ENCODE peak calls at places on chromosomes 4 and X, in four cellular contexts. M, Z, Q and X are unnamed samples.

GRCh38 chr4:82044141-82044993 is 329.4 kb downstream of the HNRNPD start:
- DNase-seq in M (peak), Z (no peak), Q (no peak), X (no peak)

GRCh38 chrX:32867781-32868523 is 343.4 kb downstream of the DMD start:
- DNase-seq in M (no peak), Z (no peak), Q (no peak), X (no peak)

GRCh38 chr4:183111452-183111885 is 12.4 kb downstream of the WWC2 start:
- DNase-seq in M (no peak), Z (no peak), Q (peak), X (no peak)

GRCh38 chrX:119030990-119031389 is 41.8 kb upstream of the CT47C1 start:
- DNase-seq in M (no peak), Z (no peak), Q (no peak), X (no peak)

GRCh38 chr4:163165217-163166017 is 1.3 kb downstream of the NAF1 start:
- DNase-seq in M (no peak), Z (no peak), Q (no peak), X (no peak)

GRCh38 chrX:144916785-144917184 is 330.5 kb upstream of the SPANXN1 start:
- DNase-seq in M (no peak), Z (no peak), Q (no peak), X (no peak)

GRCh38 chr4:129908117-129908516 is 812.2 kb downstream of the C4orf33 start:
- DNase-seq in M (no peak), Z (no peak), Q (no peak), X (no peak)

GRCh38 chr4:175290401-175290800 is 372.2 kb downstream of the ADAM29 start:
- DNase-seq in M (no peak), Z (no peak), Q (no peak), X (no peak)

GRCh38 chr4:152808670-152809069 is 28.9 kb downstream of the ARFIP1 start:
- DNase-seq in M (peak), Z (no peak), Q (peak), X (no peak)

GRCh38 chr4:52925531-52925968 is 63.4 kb downstream of the RASL11B start:
- DNase-seq in M (no peak), Z (no peak), Q (no peak), X (no peak)

GRCh38 chr4:143743591-143743990 is 43.1 kb upstream of the FREM3 start:
- DNase-seq in M (no peak), Z (no peak), Q (no peak), X (no peak)

GRCh38 chr4:123616970-123617392 is 220.4 kb downstream of the SPRY1 start:
- DNase-seq in M (no peak), Z (no peak), Q (no peak), X (no peak)

GRCh38 chr4:54063737-54064316 is 578 bp downstream of the CHIC2 start:
- DNase-seq in M (peak), Z (no peak), Q (peak), X (peak)

GRCh38 chr4:107197121-107197520 is 161.0 kb upstream of the DKK2 start:
- DNase-seq in M (no peak), Z (no peak), Q (no peak), X (no peak)

GRCh38 chrX:134171661-134172587 is 65.1 kb upstream of the CCDC160 start:
- DNase-seq in M (peak), Z (no peak), Q (no peak), X (no peak)

GRCh38 chr4:163587867-163588266 is 93.4 kb downstream of the TMA16 start:
- DNase-seq in M (peak), Z (peak), Q (peak), X (no peak)

GRCh38 chr4:25457053-25457715 is 80.1 kb downstream of the ANAPC4 start:
- DNase-seq in M (no peak), Z (no peak), Q (no peak), X (no peak)

GRCh38 chr4:151624606-151625565 is 135.9 kb downstream of the GATB start:
- DNase-seq in M (no peak), Z (no peak), Q (no peak), X (no peak)

GRCh38 chrX:63434665-63435064 is 83.5 kb upstream of the SPIN4 start:
- DNase-seq in M (peak), Z (no peak), Q (no peak), X (peak)

GRCh38 chr4:30717208-30718020 is 2.8 kb upstream of the PCDH7 start:
- DNase-seq in M (peak), Z (no peak), Q (no peak), X (no peak)

GRCh38 chr4:169361741-169362140 is 91.0 kb upstream of the SH3RF1 start:
- DNase-seq in M (no peak), Z (no peak), Q (no peak), X (no peak)

GRCh38 chr4:40875507-40876150 is 125.9 kb downstream of the NSUN7 start:
- DNase-seq in M (no peak), Z (no peak), Q (no peak), X (no peak)

GRCh38 chrX:149074429-149074828 is 430.7 kb downstream of the IDS start:
- DNase-seq in M (no peak), Z (peak), Q (no peak), X (no peak)

GRCh38 chr4:19987746-19988145 is 264.0 kb upstream of the SLIT2 start:
- DNase-seq in M (no peak), Z (no peak), Q (no peak), X (no peak)

GRCh38 chrX:105475801-105476200 is 255.3 kb upstream of the TEX13A start:
- DNase-seq in M (no peak), Z (no peak), Q (no peak), X (no peak)

GRCh38 chr4:152935661-152936445 is at the start of gene FHDC1:
- DNase-seq in M (peak), Z (no peak), Q (no peak), X (peak)

GRCh38 chrX:133880032-133880443 is 105.4 kb downstream of the GPC3 start:
- DNase-seq in M (no peak), Z (no peak), Q (no peak), X (no peak)

GRCh38 chrX:120377179-120377578 is 15.3 kb downstream of the ATP1B4 start:
- DNase-seq in M (no peak), Z (no peak), Q (no peak), X (no peak)

GRCh38 chr4:163157157-163157556 is 9.5 kb downstream of the NAF1 start:
- DNase-seq in M (no peak), Z (no peak), Q (no peak), X (no peak)

GRCh38 chrX:23784487-23785301 is 1.7 kb downstream of the SAT1 start:
- DNase-seq in M (no peak), Z (no peak), Q (no peak), X (peak)

GRCh38 chr4:177384856-177385396 is 57.3 kb downstream of the AGA start:
- DNase-seq in M (no peak), Z (no peak), Q (peak), X (no peak)

GRCh38 chr4:188903995-188904394 is 764.8 kb downstream of the TRIML1 start:
- DNase-seq in M (no peak), Z (no peak), Q (no peak), X (no peak)

GRCh38 chr4:7001271-7001670 is 41.9 kb upstream of the TADA2B start:
- DNase-seq in M (no peak), Z (no peak), Q (no peak), X (no peak)

GRCh38 chrX:105821471-105822081 is 763 bp upstream of the NRK start:
- DNase-seq in M (peak), Z (no peak), Q (no peak), X (no peak)

GRCh38 chr4:158410272-158410671 is 111.4 kb upstream of the RXFP1 start:
- DNase-seq in M (no peak), Z (no peak), Q (no peak), X (no peak)

GRCh38 chr4:110032603-110033002 is 119.9 kb downstream of the EGF start:
- DNase-seq in M (no peak), Z (no peak), Q (no peak), X (no peak)

GRCh38 chrX:3428762-3429161 is 82.3 kb upstream of the MXRA5 start:
- DNase-seq in M (no peak), Z (no peak), Q (no peak), X (no peak)

GRCh38 chr4:73726000-73726399 is 14.4 kb upstream of the CXCL8 start:
- DNase-seq in M (no peak), Z (no peak), Q (no peak), X (no peak)

GRCh38 chr4:73068496-73069337 is 799 bp downstream of the COX18 start:
- DNase-seq in M (no peak), Z (peak), Q (peak), X (peak)

GRCh38 chr4:70505152-70505748 is 13.1 kb upstream of the AMTN start:
- DNase-seq in M (peak), Z (no peak), Q (peak), X (peak)

DNA sequence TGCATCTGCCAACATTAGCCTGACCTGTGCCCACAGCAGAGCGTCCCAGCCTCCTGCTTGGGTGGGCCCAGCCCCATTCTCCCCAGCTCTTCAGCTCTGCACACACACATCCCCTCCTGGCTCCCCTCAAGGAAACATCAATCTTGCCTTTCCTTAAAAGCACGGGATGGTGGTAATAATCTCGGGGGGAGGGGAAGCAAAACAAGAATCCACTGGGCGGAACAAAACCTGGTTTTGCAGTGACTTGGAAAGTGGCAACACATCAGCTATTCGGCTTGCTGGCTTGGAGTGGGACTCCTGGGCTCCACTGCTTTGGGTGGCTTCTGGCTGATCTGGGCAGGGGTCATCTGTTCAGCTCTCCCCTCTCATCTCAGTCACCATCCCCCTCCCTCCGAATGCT is 3.0 kb upstream of the IRAK1 start:
- DNase-seq in M (no peak), Z (no peak), Q (no peak), X (no peak)
- TF ChIP-seq TCF7 in M (no peak), Z (no peak), Q (no peak), X (no peak)

DNA sequence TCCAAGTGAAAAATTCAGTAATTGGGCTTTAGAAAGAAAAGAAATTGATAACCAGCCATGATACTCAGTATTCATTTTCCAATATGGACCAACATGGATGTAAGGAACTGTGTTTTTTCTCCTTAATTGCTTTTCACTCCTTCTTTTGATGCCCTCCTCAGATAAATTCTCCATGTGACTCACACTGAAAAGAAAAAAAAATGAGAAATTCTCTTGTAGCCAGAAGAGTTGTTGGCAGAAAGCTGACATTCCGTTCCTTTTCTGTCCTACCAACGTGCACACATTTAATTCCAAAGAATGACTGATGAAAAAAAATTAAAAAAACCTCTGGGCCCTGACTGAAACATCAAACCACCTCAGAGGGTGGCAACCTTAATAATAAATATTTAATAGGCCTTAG is 153.1 kb downstream of the AMELX start:
- DNase-seq in M (no peak), Z (no peak), Q (no peak), X (no peak)
- TF ChIP-seq TCF7 in M (no peak), Z (no peak), Q (no peak), X (no peak)

DNA sequence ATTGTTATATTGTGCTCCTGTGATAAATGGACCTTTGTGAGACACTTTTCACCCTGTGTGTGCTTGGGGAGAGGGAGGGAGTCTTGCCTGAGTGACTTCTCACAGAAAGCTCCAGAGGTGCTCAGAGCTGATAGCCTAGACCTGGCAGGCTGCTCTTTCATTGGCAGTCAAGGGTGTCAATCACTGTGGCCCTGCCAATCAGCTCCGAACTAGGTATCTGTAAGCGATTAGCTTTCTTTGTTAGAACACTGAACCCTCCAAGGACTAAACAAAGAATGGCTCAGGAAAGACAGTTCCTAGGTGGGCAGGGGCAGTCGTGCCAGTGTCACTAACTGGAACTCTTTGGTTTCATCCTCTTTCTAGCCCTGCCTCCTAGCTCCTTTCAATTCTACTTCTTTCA is 2.7 kb upstream of the NALF2 start:
- DNase-seq in M (peak), Z (no peak), Q (peak), X (no peak)
- TF ChIP-seq TCF7 in M (no peak), Z (no peak), Q (no peak), X (no peak)

GRCh38 chrX:111914398-111915092 is 38.6 kb downstream of the TRPC5OS start:
- DNase-seq in M (no peak), Z (no peak), Q (no peak), X (no peak)
- TF ChIP-seq TCF7 in M (no peak), Z (no peak), Q (no peak), X (no peak)

DNA sequence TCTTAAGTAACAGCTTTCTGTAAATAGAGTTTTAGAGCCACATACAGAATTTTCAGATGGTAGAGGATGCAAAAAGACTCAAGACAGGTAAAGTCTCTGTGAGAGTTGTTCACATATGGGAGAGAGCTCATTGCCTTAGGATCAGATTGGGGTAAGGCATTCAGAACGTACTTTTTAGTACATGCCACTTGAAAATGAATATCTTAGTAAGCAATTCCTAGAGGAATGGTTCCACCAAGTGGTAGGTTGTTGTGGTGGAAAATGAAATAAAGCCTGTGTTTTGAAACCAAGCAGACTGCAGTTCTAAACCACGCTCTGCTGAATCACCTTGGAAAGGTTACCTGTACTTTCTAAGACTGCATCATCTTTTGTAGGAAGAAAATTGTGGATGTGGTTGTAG is 547.0 kb upstream of the LCORL start:
- DNase-seq in M (no peak), Z (no peak), Q (no peak), X (no peak)
- TF ChIP-seq TCF7 in M (no peak), Z (no peak), Q (no peak), X (no peak)

GRCh38 chrX:54423161-54423888 is 16.9 kb upstream of the TSR2 start:
- DNase-seq in M (peak), Z (no peak), Q (peak), X (peak)
- TF ChIP-seq TCF7 in M (no peak), Z (no peak), Q (no peak), X (no peak)